ENCODE peak calls at places on chromosomes 12 and 14, in nine cellular contexts. One of them, this sample, is unnamed.

GRCh38 chr14:20412422-20412821 is 879 bp downstream of the TEP1 start:
- DNase-seq in HuH-7.5: no peak
- DNase-seq in stimulated activated CD4-positive, alpha-beta T cell treated with anti-CD3 and anti-CD28 coated beads, Interleukin-12 subunit alpha, Interleukin-12 subunit beta, amount 100 ng/mL, for 4 hours: no peak
- DNase-seq in occipital lobe: no peak
- DNase-seq in GM03348: no peak
- DNase-seq in AG08396: no peak
- DNase-seq in fibroblast of lung: peak
- DNase-seq in AG09309: no peak
- DNase-seq in IMR-90: no peak
- DNase-seq in this sample: no peak

GRCh38 chr14:105364100-105364708 is 34.1 kb upstream of the TEX22 start:
- DNase-seq in HuH-7.5: no peak
- DNase-seq in stimulated activated CD4-positive, alpha-beta T cell treated with anti-CD3 and anti-CD28 coated beads, Interleukin-12 subunit alpha, Interleukin-12 subunit beta, amount 100 ng/mL, for 4 hours: peak
- DNase-seq in occipital lobe: no peak
- DNase-seq in GM03348: peak
- DNase-seq in AG08396: peak
- DNase-seq in fibroblast of lung: peak
- DNase-seq in AG09309: no peak
- DNase-seq in IMR-90: peak
- DNase-seq in this sample: no peak

GRCh38 chr12:6374028-6374780 is 1.2 kb downstream of the SCNN1A start:
- DNase-seq in HuH-7.5: no peak
- DNase-seq in stimulated activated CD4-positive, alpha-beta T cell treated with anti-CD3 and anti-CD28 coated beads, Interleukin-12 subunit alpha, Interleukin-12 subunit beta, amount 100 ng/mL, for 4 hours: no peak
- DNase-seq in occipital lobe: no peak
- DNase-seq in GM03348: no peak
- DNase-seq in AG08396: no peak
- DNase-seq in fibroblast of lung: no peak
- DNase-seq in AG09309: no peak
- DNase-seq in IMR-90: no peak
- DNase-seq in this sample: no peak

GRCh38 chr12:132404435-132404855 is 75.1 kb upstream of the GALNT9 start:
- DNase-seq in HuH-7.5: no peak
- DNase-seq in stimulated activated CD4-positive, alpha-beta T cell treated with anti-CD3 and anti-CD28 coated beads, Interleukin-12 subunit alpha, Interleukin-12 subunit beta, amount 100 ng/mL, for 4 hours: no peak
- DNase-seq in occipital lobe: no peak
- DNase-seq in GM03348: no peak
- DNase-seq in AG08396: no peak
- DNase-seq in fibroblast of lung: no peak
- DNase-seq in AG09309: no peak
- DNase-seq in IMR-90: no peak
- DNase-seq in this sample: no peak

GRCh38 chr14:90381011-90381790 is 15.6 kb upstream of the CALM1 start:
- DNase-seq in HuH-7.5: no peak
- DNase-seq in stimulated activated CD4-positive, alpha-beta T cell treated with anti-CD3 and anti-CD28 coated beads, Interleukin-12 subunit alpha, Interleukin-12 subunit beta, amount 100 ng/mL, for 4 hours: no peak
- DNase-seq in occipital lobe: peak
- DNase-seq in GM03348: no peak
- DNase-seq in AG08396: no peak
- DNase-seq in fibroblast of lung: no peak
- DNase-seq in AG09309: no peak
- DNase-seq in IMR-90: no peak
- DNase-seq in this sample: no peak

GRCh38 chr12:32034045-32034444 is 72.6 kb upstream of the BICD1 start:
- DNase-seq in HuH-7.5: no peak
- DNase-seq in stimulated activated CD4-positive, alpha-beta T cell treated with anti-CD3 and anti-CD28 coated beads, Interleukin-12 subunit alpha, Interleukin-12 subunit beta, amount 100 ng/mL, for 4 hours: no peak
- DNase-seq in occipital lobe: no peak
- DNase-seq in GM03348: no peak
- DNase-seq in AG08396: no peak
- DNase-seq in fibroblast of lung: no peak
- DNase-seq in AG09309: no peak
- DNase-seq in IMR-90: no peak
- DNase-seq in this sample: no peak

GRCh38 chr12:52984136-52984535 is 22.1 kb upstream of the EIF4B start:
- DNase-seq in HuH-7.5: no peak
- DNase-seq in stimulated activated CD4-positive, alpha-beta T cell treated with anti-CD3 and anti-CD28 coated beads, Interleukin-12 subunit alpha, Interleukin-12 subunit beta, amount 100 ng/mL, for 4 hours: no peak
- DNase-seq in occipital lobe: no peak
- DNase-seq in GM03348: no peak
- DNase-seq in AG08396: no peak
- DNase-seq in fibroblast of lung: no peak
- DNase-seq in AG09309: no peak
- DNase-seq in IMR-90: no peak
- DNase-seq in this sample: peak

GRCh38 chr12:25482637-25483036 is 70.4 kb downstream of the LMNTD1 start:
- DNase-seq in HuH-7.5: no peak
- DNase-seq in stimulated activated CD4-positive, alpha-beta T cell treated with anti-CD3 and anti-CD28 coated beads, Interleukin-12 subunit alpha, Interleukin-12 subunit beta, amount 100 ng/mL, for 4 hours: no peak
- DNase-seq in occipital lobe: no peak
- DNase-seq in GM03348: peak
- DNase-seq in AG08396: no peak
- DNase-seq in fibroblast of lung: no peak
- DNase-seq in AG09309: no peak
- DNase-seq in IMR-90: no peak
- DNase-seq in this sample: no peak

GRCh38 chr12:98002887-98003493 is 512.4 kb upstream of the TMPO start:
- DNase-seq in HuH-7.5: peak
- DNase-seq in stimulated activated CD4-positive, alpha-beta T cell treated with anti-CD3 and anti-CD28 coated beads, Interleukin-12 subunit alpha, Interleukin-12 subunit beta, amount 100 ng/mL, for 4 hours: no peak
- DNase-seq in occipital lobe: no peak
- DNase-seq in GM03348: peak
- DNase-seq in AG08396: no peak
- DNase-seq in fibroblast of lung: peak
- DNase-seq in AG09309: no peak
- DNase-seq in IMR-90: peak
- DNase-seq in this sample: peak

GRCh38 chr12:52380271-52380694 is 5.2 kb downstream of the KRT84 start:
- DNase-seq in HuH-7.5: peak
- DNase-seq in stimulated activated CD4-positive, alpha-beta T cell treated with anti-CD3 and anti-CD28 coated beads, Interleukin-12 subunit alpha, Interleukin-12 subunit beta, amount 100 ng/mL, for 4 hours: no peak
- DNase-seq in occipital lobe: no peak
- DNase-seq in GM03348: peak
- DNase-seq in AG08396: no peak
- DNase-seq in fibroblast of lung: peak
- DNase-seq in AG09309: no peak
- DNase-seq in IMR-90: no peak
- DNase-seq in this sample: peak